ENCODE peak calls at places on chromosomes 6 and 20, in five cellular contexts. U is GM12892, L is A549, X is tibial nerve, N is adrenal gland. P is an unnamed sample.

GRCh38 chr6:97411610-97412009 is 128.6 kb upstream of the MMS22L start:
- DNase-seq in U (no peak), L (no peak), X (no peak), N (no peak), P (no peak)

GRCh38 chr6:42138630-42139619 is 3.5 kb downstream of the C6orf132 start:
- DNase-seq in U (no peak), L (no peak), X (no peak), N (no peak), P (no peak)

GRCh38 chr6:4374231-4374630 is 238.9 kb upstream of the ECI2 start:
- DNase-seq in U (no peak), L (no peak), X (no peak), N (no peak), P (no peak)

GRCh38 chr6:15623282-15624116 is 39.3 kb downstream of the DTNBP1 start:
- DNase-seq in U (no peak), L (peak), X (no peak), N (no peak), P (peak)

GRCh38 chr6:169046483-169047192 is 207.0 kb downstream of the THBS2 start:
- DNase-seq in U (no peak), L (no peak), X (no peak), N (peak), P (peak)

GRCh38 chr6:55706048-55706447 is 127.1 kb upstream of the HMGCLL1 start:
- DNase-seq in U (no peak), L (no peak), X (no peak), N (no peak), P (no peak)

GRCh38 chr6:152750694-152751093 is at the start of gene VIP:
- DNase-seq in U (no peak), L (no peak), X (no peak), N (no peak), P (no peak)

GRCh38 chr20:43187476-43188233 is 2.1 kb downstream of the PTPRT start:
- DNase-seq in U (peak), L (peak), X (peak), N (peak), P (peak)

GRCh38 chr20:34581341-34582189 is 23.0 kb downstream of the MAP1LC3A start:
- DNase-seq in U (no peak), L (no peak), X (no peak), N (no peak), P (no peak)

GRCh38 chr6:37230104-37230503 is 27.5 kb upstream of the TBC1D22B start:
- DNase-seq in U (no peak), L (no peak), X (no peak), N (no peak), P (no peak)

GRCh38 chr20:59003836-59004492 is 3.1 kb downstream of the CTSZ start:
- DNase-seq in U (no peak), L (no peak), X (no peak), N (no peak), P (no peak)

GRCh38 chr20:59001068-59001448 is 6.0 kb downstream of the CTSZ start:
- DNase-seq in U (no peak), L (no peak), X (no peak), N (no peak), P (no peak)

GRCh38 chr20:59002874-59003399 is 4.1 kb downstream of the CTSZ start:
- DNase-seq in U (no peak), L (no peak), X (no peak), N (no peak), P (no peak)

GRCh38 chr20:59001449-59002171 is 5.4 kb downstream of the CTSZ start:
- DNase-seq in U (no peak), L (no peak), X (no peak), N (no peak), P (no peak)

GRCh38 chr20:59002388-59002787 is 4.7 kb downstream of the CTSZ start:
- DNase-seq in U (no peak), L (no peak), X (no peak), N (no peak), P (no peak)
- TF ChIP-seq POLR2A in U (peak), L (no peak), X (no peak), N (no peak), P (no peak)

GRCh38 chr6:29762051-29762450 is 38.8 kb downstream of the HLA-F start:
- DNase-seq in U (no peak), L (no peak), X (no peak), N (no peak), P (no peak)
- TF ChIP-seq POLR2A in U (no peak), L (no peak), X (no peak), N (no peak), P (no peak)

GRCh38 chr20:23350007-23350854 is at the start of gene NXT1:
- DNase-seq in U (peak), L (peak), X (peak), N (peak), P (peak)
- TF ChIP-seq POLR2A in U (peak), L (peak), X (peak), N (peak), P (peak)

GRCh38 chr6:9878535-9878934 is 536.3 kb downstream of the TFAP2A start:
- DNase-seq in U (no peak), L (no peak), X (no peak), N (no peak), P (no peak)
- TF ChIP-seq POLR2A in U (no peak), L (no peak), X (no peak), N (no peak), P (no peak)

DNA sequence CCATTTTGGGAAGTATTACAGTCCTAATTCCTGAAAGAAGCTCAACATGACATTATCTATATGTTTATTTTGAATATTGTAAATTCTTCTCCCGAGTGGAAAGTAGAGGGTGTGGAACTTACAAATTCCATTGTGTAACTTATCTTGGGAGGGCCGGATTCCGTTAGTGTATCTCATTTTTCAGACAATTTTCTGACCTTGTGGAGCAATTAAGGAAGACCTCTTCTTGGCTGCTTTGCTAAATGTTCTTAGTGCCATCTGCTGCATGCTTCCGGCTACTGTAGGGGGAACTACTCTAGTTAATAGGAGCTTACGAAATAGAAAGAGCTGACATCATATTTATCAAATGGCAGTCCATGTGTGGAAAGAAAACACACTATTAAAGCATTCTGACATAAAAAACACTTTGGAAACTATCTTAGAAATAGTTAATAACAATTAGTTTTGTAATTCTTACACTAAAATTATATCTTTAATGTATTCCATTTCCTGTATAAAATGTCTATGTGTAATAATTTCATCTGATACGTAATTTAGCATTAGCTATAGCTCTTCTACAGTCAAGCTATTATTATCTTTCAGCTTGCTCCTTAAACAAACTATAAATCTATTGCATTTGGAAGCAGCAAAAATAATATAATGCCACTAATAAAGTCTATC is 41.5 kb upstream of the KCNQ5 start:
- DNase-seq in U (no peak), L (peak), X (no peak), N (no peak), P (peak)
- TF ChIP-seq POLR2A in U (no peak), L (no peak), X (no peak), N (no peak), P (no peak)

GRCh38 chr20:45878076-45878731 is 2.8 kb upstream of the ZSWIM1 start:
- DNase-seq in U (no peak), L (no peak), X (no peak), N (no peak), P (no peak)

GRCh38 chr20:45882469-45883099 is 1.6 kb downstream of the ZSWIM1 start:
- DNase-seq in U (no peak), L (no peak), X (no peak), N (no peak), P (no peak)

GRCh38 chr20:45886590-45887345 is 654 bp downstream of the SPATA25 start:
- DNase-seq in U (no peak), L (no peak), X (no peak), N (no peak), P (no peak)

GRCh38 chr20:45883100-45883469 is 2.1 kb downstream of the ZSWIM1 start:
- DNase-seq in U (no peak), L (no peak), X (no peak), N (no peak), P (no peak)

DNA sequence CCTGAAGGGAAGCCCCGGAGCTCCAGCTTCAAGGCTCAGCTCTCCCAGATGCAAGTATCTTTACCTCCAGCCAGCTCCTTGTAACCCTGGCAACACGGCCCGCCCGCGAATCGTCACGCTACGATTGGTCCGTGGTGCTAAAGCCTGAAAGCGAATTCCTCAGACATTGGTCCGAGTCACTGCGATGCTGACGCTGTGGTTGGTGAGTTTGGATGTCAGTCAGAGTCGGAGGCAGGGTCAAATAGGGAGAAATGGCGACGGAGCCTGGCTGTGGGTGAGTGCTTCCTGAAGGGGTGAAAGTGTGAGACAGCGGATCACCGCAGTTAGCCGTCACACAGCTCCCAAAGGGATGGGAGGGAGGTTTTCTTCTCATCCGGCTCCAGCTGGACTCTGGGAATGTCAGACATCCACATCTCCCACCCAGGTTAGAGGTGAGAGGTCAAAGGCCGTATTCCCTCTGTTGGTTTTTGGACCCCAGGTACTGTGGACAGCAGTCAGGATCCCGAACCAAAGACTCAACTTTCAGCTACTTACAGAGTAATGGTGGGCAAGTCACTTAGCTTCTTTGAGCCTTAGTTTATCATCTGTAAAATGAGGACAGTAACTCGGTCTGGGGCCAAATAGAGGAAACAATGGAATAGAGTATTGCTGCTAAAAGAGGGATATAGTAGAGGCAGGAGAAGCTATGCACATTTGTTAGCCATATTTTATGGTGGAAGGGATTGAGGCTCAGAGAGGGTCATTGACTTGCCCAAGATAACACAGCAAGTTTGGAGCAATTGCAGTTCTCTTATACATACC is at the start of gene ZSWIM1:
- DNase-seq in U (peak), L (peak), X (peak), N (peak), P (peak)
- TF ChIP-seq POLR2A in U (peak), L (peak), X (peak), N (no peak), P (peak)

GRCh38 chr6:5425797-5426196 is 164.5 kb downstream of the FARS2 start:
- DNase-seq in U (no peak), L (no peak), X (no peak), N (no peak), P (no peak)
- TF ChIP-seq POLR2A in U (no peak), L (no peak), X (no peak), N (no peak), P (no peak)

GRCh38 chr6:29728173-29728879 is 5.1 kb downstream of the HLA-F start:
- DNase-seq in U (no peak), L (no peak), X (no peak), N (no peak), P (no peak)

GRCh38 chr6:29733057-29733456 is 9.8 kb downstream of the HLA-F start:
- DNase-seq in U (no peak), L (no peak), X (no peak), N (no peak), P (no peak)

GRCh38 chr6:29729774-29730328 is 6.6 kb downstream of the HLA-F start:
- DNase-seq in U (no peak), L (no peak), X (no peak), N (no peak), P (no peak)

GRCh38 chr6:29731281-29731680 is 8.0 kb downstream of the HLA-F start:
- DNase-seq in U (no peak), L (no peak), X (no peak), N (no peak), P (no peak)

DNA sequence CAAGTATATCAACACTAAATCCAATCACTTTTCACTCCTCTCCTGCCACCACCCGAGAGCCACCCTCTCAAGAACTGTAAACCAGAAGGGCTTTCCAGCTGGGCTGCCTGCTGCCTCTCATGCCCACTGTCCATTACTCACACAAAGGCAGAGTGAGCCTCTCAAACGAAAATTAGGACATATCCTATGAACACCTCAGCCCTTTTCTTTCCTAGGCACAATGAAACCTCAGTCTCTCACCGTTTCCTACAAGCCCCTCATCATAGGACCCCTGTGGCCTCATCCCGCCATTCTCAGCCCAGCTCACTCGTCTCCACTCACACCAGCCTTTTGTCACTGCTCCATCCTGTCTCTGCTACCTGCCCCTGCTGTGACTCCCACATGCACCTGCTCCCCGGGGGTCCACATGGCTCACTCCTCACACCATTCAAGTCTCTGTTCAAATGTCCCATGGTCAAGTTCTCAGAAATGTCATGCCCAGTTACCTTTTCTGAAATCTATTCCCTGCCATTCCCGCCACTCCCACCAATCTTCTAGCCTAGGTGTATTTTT is 7.4 kb downstream of the HLA-F start:
- DNase-seq in U (no peak), L (no peak), X (no peak), N (no peak), P (no peak)
- TF ChIP-seq POLR2A in U (no peak), L (no peak), X (no peak), N (no peak), P (no peak)

P was measured in H54.